ENCODE peak calls at places on chromosome 16, in nine cellular contexts. One of them, this sample, is unnamed.

GRCh38 chr16:75109732-75110243 is 6.8 kb downstream of the LDHD start:
- DNase-seq in choroid plexus epithelial cell: no peak
- DNase-seq in BJ: no peak
- DNase-seq in CD4-positive, alpha-beta memory T cell: no peak
- DNase-seq in colonic mucosa: peak
- DNase-seq in HAP-1: no peak
- DNase-seq in A549: no peak
- DNase-seq in upper lobe of right lung: peak
- DNase-seq in GM23338: no peak
- DNase-seq in this sample: no peak

GRCh38 chr16:27721548-27722265 is 171.8 kb downstream of the KATNIP start:
- DNase-seq in choroid plexus epithelial cell: peak
- DNase-seq in GM23338: no peak
- DNase-seq in BJ: peak
- DNase-seq in colonic mucosa: peak
- DNase-seq in CD4-positive, alpha-beta memory T cell: no peak
- DNase-seq in HAP-1: no peak
- DNase-seq in A549: no peak
- DNase-seq in upper lobe of right lung: peak
- DNase-seq in this sample: peak

GRCh38 chr16:15807603-15808009 is 49.2 kb downstream of the MYH11 start:
- DNase-seq in colonic mucosa: no peak
- DNase-seq in upper lobe of right lung: no peak
- DNase-seq in choroid plexus epithelial cell: peak
- DNase-seq in GM23338: peak
- DNase-seq in HAP-1: no peak
- DNase-seq in BJ: no peak
- DNase-seq in CD4-positive, alpha-beta memory T cell: no peak
- DNase-seq in A549: no peak
- DNase-seq in this sample: peak

GRCh38 chr16:85573696-85574641 is 39.2 kb upstream of the GSE1 start:
- DNase-seq in colonic mucosa: no peak
- DNase-seq in BJ: no peak
- DNase-seq in upper lobe of right lung: no peak
- DNase-seq in A549: no peak
- DNase-seq in HAP-1: peak
- DNase-seq in GM23338: no peak
- DNase-seq in CD4-positive, alpha-beta memory T cell: no peak
- DNase-seq in choroid plexus epithelial cell: peak
- DNase-seq in this sample: peak

GRCh38 chr16:9845661-9846361 is 336.4 kb downstream of the GRIN2A start:
- DNase-seq in BJ: no peak
- DNase-seq in upper lobe of right lung: no peak
- DNase-seq in GM23338: no peak
- DNase-seq in colonic mucosa: no peak
- DNase-seq in CD4-positive, alpha-beta memory T cell: no peak
- DNase-seq in HAP-1: no peak
- DNase-seq in choroid plexus epithelial cell: peak
- DNase-seq in A549: peak
- DNase-seq in this sample: no peak

GRCh38 chr16:61653544-61653943 is 382.7 kb downstream of the CDH8 start:
- DNase-seq in GM23338: no peak
- DNase-seq in colonic mucosa: no peak
- DNase-seq in BJ: no peak
- DNase-seq in upper lobe of right lung: no peak
- DNase-seq in CD4-positive, alpha-beta memory T cell: no peak
- DNase-seq in HAP-1: no peak
- DNase-seq in A549: no peak
- DNase-seq in choroid plexus epithelial cell: no peak
- DNase-seq in this sample: no peak

GRCh38 chr16:79601092-79601977 is 798 bp upstream of the MAF start:
- DNase-seq in GM23338: peak
- DNase-seq in HAP-1: no peak
- DNase-seq in CD4-positive, alpha-beta memory T cell: no peak
- DNase-seq in A549: peak
- DNase-seq in choroid plexus epithelial cell: peak
- DNase-seq in colonic mucosa: peak
- DNase-seq in BJ: no peak
- DNase-seq in upper lobe of right lung: peak
- DNase-seq in this sample: no peak

GRCh38 chr16:89645122-89645521 is 12.4 kb downstream of the CHMP1A start:
- DNase-seq in HAP-1: no peak
- DNase-seq in upper lobe of right lung: no peak
- DNase-seq in GM23338: no peak
- DNase-seq in A549: no peak
- DNase-seq in colonic mucosa: no peak
- DNase-seq in BJ: no peak
- DNase-seq in CD4-positive, alpha-beta memory T cell: no peak
- DNase-seq in choroid plexus epithelial cell: no peak
- DNase-seq in this sample: no peak

GRCh38 chr16:11105038-11105903 is 150.7 kb downstream of the SOCS1 start:
- DNase-seq in choroid plexus epithelial cell: peak
- DNase-seq in GM23338: no peak
- DNase-seq in CD4-positive, alpha-beta memory T cell: peak
- DNase-seq in BJ: peak
- DNase-seq in HAP-1: no peak
- DNase-seq in colonic mucosa: peak
- DNase-seq in upper lobe of right lung: no peak
- DNase-seq in A549: peak
- DNase-seq in this sample: no peak

GRCh38 chr16:10332301-10332700 is 53.6 kb upstream of the ATF7IP2 start:
- DNase-seq in colonic mucosa: no peak
- DNase-seq in A549: no peak
- DNase-seq in choroid plexus epithelial cell: no peak
- DNase-seq in BJ: no peak
- DNase-seq in CD4-positive, alpha-beta memory T cell: no peak
- DNase-seq in HAP-1: no peak
- DNase-seq in upper lobe of right lung: no peak
- DNase-seq in GM23338: peak
- DNase-seq in this sample: no peak

GRCh38 chr16:57940382-57940966 is 30.5 kb downstream of the CNGB1 start:
- DNase-seq in HAP-1: no peak
- DNase-seq in CD4-positive, alpha-beta memory T cell: no peak
- DNase-seq in choroid plexus epithelial cell: no peak
- DNase-seq in colonic mucosa: no peak
- DNase-seq in GM23338: no peak
- DNase-seq in A549: no peak
- DNase-seq in BJ: no peak
- DNase-seq in upper lobe of right lung: no peak
- DNase-seq in this sample: no peak

GRCh38 chr16:82157836-82158235 is 12.2 kb downstream of the MPHOSPH6 start:
- DNase-seq in colonic mucosa: no peak
- DNase-seq in upper lobe of right lung: no peak
- DNase-seq in BJ: no peak
- DNase-seq in A549: no peak
- DNase-seq in CD4-positive, alpha-beta memory T cell: no peak
- DNase-seq in HAP-1: no peak
- DNase-seq in choroid plexus epithelial cell: peak
- DNase-seq in GM23338: no peak
- DNase-seq in this sample: no peak

GRCh38 chr16:76287466-76287865 is 10.3 kb downstream of the CNTNAP4 start:
- DNase-seq in HAP-1: no peak
- DNase-seq in BJ: no peak
- DNase-seq in upper lobe of right lung: no peak
- DNase-seq in A549: no peak
- DNase-seq in CD4-positive, alpha-beta memory T cell: no peak
- DNase-seq in GM23338: no peak
- DNase-seq in choroid plexus epithelial cell: no peak
- DNase-seq in colonic mucosa: no peak
- DNase-seq in this sample: no peak

GRCh38 chr16:81842564-81843242 is 63.6 kb downstream of the PLCG2 start:
- DNase-seq in BJ: no peak
- DNase-seq in CD4-positive, alpha-beta memory T cell: no peak
- DNase-seq in A549: no peak
- DNase-seq in colonic mucosa: no peak
- DNase-seq in choroid plexus epithelial cell: no peak
- DNase-seq in HAP-1: no peak
- DNase-seq in GM23338: peak
- DNase-seq in upper lobe of right lung: no peak
- DNase-seq in this sample: no peak

GRCh38 chr16:284204-285120 is 1.5 kb downstream of the PDIA2 start:
- DNase-seq in BJ: no peak
- DNase-seq in upper lobe of right lung: no peak
- DNase-seq in HAP-1: no peak
- DNase-seq in A549: no peak
- DNase-seq in choroid plexus epithelial cell: no peak
- DNase-seq in GM23338: no peak
- DNase-seq in CD4-positive, alpha-beta memory T cell: no peak
- DNase-seq in colonic mucosa: no peak
- DNase-seq in this sample: no peak
- H3K4me3 ChIP-seq in BJ: no peak
- H3K4me3 ChIP-seq in upper lobe of right lung: no peak
- H3K4me3 ChIP-seq in HAP-1: no peak
- H3K4me3 ChIP-seq in A549: no peak
- H3K4me3 ChIP-seq in choroid plexus epithelial cell: no peak
- H3K4me3 ChIP-seq in GM23338: no peak
- H3K4me3 ChIP-seq in CD4-positive, alpha-beta memory T cell: no peak
- H3K4me3 ChIP-seq in colonic mucosa: no peak
- H3K4me3 ChIP-seq in this sample: no peak

GRCh38 chr16:4169415-4169814 is 53.2 kb upstream of the ADCY9 start:
- DNase-seq in GM23338: no peak
- DNase-seq in upper lobe of right lung: no peak
- DNase-seq in HAP-1: no peak
- DNase-seq in colonic mucosa: no peak
- DNase-seq in A549: no peak
- DNase-seq in CD4-positive, alpha-beta memory T cell: no peak
- DNase-seq in choroid plexus epithelial cell: no peak
- DNase-seq in BJ: no peak
- DNase-seq in this sample: no peak
- H3K4me3 ChIP-seq in GM23338: no peak
- H3K4me3 ChIP-seq in upper lobe of right lung: no peak
- H3K4me3 ChIP-seq in HAP-1: no peak
- H3K4me3 ChIP-seq in colonic mucosa: no peak
- H3K4me3 ChIP-seq in A549: no peak
- H3K4me3 ChIP-seq in CD4-positive, alpha-beta memory T cell: no peak
- H3K4me3 ChIP-seq in choroid plexus epithelial cell: no peak
- H3K4me3 ChIP-seq in BJ: no peak
- H3K4me3 ChIP-seq in this sample: no peak

GRCh38 chr16:1331712-1332617 is 1.5 kb upstream of the BAIAP3 start:
- DNase-seq in upper lobe of right lung: peak
- DNase-seq in BJ: peak
- DNase-seq in colonic mucosa: peak
- DNase-seq in choroid plexus epithelial cell: peak
- DNase-seq in CD4-positive, alpha-beta memory T cell: peak
- DNase-seq in A549: peak
- DNase-seq in GM23338: peak
- DNase-seq in HAP-1: no peak
- DNase-seq in this sample: no peak

GRCh38 chr16:1330260-1330914 is 3.1 kb upstream of the BAIAP3 start:
- DNase-seq in GM23338: peak
- DNase-seq in CD4-positive, alpha-beta memory T cell: no peak
- DNase-seq in BJ: no peak
- DNase-seq in upper lobe of right lung: no peak
- DNase-seq in choroid plexus epithelial cell: no peak
- DNase-seq in A549: peak
- DNase-seq in colonic mucosa: no peak
- DNase-seq in HAP-1: no peak
- DNase-seq in this sample: no peak

GRCh38 chr16:1332618-1333148 is 762 bp upstream of the BAIAP3 start:
- DNase-seq in colonic mucosa: no peak
- DNase-seq in choroid plexus epithelial cell: no peak
- DNase-seq in CD4-positive, alpha-beta memory T cell: no peak
- DNase-seq in GM23338: peak
- DNase-seq in upper lobe of right lung: no peak
- DNase-seq in A549: no peak
- DNase-seq in BJ: no peak
- DNase-seq in HAP-1: no peak
- DNase-seq in this sample: no peak

GRCh38 chr16:1333149-1333812 is at the start of gene BAIAP3:
- DNase-seq in HAP-1: no peak
- DNase-seq in choroid plexus epithelial cell: peak
- DNase-seq in BJ: no peak
- DNase-seq in colonic mucosa: peak
- DNase-seq in A549: peak
- DNase-seq in CD4-positive, alpha-beta memory T cell: peak
- DNase-seq in upper lobe of right lung: no peak
- DNase-seq in GM23338: peak
- DNase-seq in this sample: no peak

GRCh38 chr16:1330931-1331711 is 2.3 kb upstream of the BAIAP3 start:
- DNase-seq in choroid plexus epithelial cell: no peak
- DNase-seq in A549: no peak
- DNase-seq in HAP-1: no peak
- DNase-seq in CD4-positive, alpha-beta memory T cell: no peak
- DNase-seq in GM23338: no peak
- DNase-seq in BJ: no peak
- DNase-seq in upper lobe of right lung: no peak
- DNase-seq in colonic mucosa: no peak
- DNase-seq in this sample: no peak
- H3K4me3 ChIP-seq in choroid plexus epithelial cell: peak
- H3K4me3 ChIP-seq in A549: no peak
- H3K4me3 ChIP-seq in HAP-1: no peak
- H3K4me3 ChIP-seq in CD4-positive, alpha-beta memory T cell: no peak
- H3K4me3 ChIP-seq in GM23338: peak
- H3K4me3 ChIP-seq in BJ: no peak
- H3K4me3 ChIP-seq in upper lobe of right lung: peak
- H3K4me3 ChIP-seq in colonic mucosa: peak
- H3K4me3 ChIP-seq in this sample: peak

GRCh38 chr16:55035037-55035436 is 104.4 kb downstream of the IRX5 start:
- DNase-seq in BJ: no peak
- DNase-seq in HAP-1: peak
- DNase-seq in CD4-positive, alpha-beta memory T cell: no peak
- DNase-seq in colonic mucosa: peak
- DNase-seq in A549: peak
- DNase-seq in upper lobe of right lung: no peak
- DNase-seq in choroid plexus epithelial cell: no peak
- DNase-seq in GM23338: peak
- DNase-seq in this sample: peak

GRCh38 chr16:55033225-55034156 is 102.8 kb downstream of the IRX5 start:
- DNase-seq in upper lobe of right lung: no peak
- DNase-seq in BJ: no peak
- DNase-seq in choroid plexus epithelial cell: no peak
- DNase-seq in A549: no peak
- DNase-seq in HAP-1: no peak
- DNase-seq in GM23338: no peak
- DNase-seq in colonic mucosa: no peak
- DNase-seq in CD4-positive, alpha-beta memory T cell: no peak
- DNase-seq in this sample: peak

GRCh38 chr16:55029509-55029908 is 98.8 kb downstream of the IRX5 start:
- DNase-seq in colonic mucosa: no peak
- DNase-seq in CD4-positive, alpha-beta memory T cell: no peak
- DNase-seq in HAP-1: no peak
- DNase-seq in GM23338: no peak
- DNase-seq in choroid plexus epithelial cell: no peak
- DNase-seq in BJ: no peak
- DNase-seq in A549: no peak
- DNase-seq in upper lobe of right lung: no peak
- DNase-seq in this sample: no peak

GRCh38 chr16:55030944-55031343 is 100.3 kb downstream of the IRX5 start:
- DNase-seq in choroid plexus epithelial cell: no peak
- DNase-seq in HAP-1: no peak
- DNase-seq in upper lobe of right lung: no peak
- DNase-seq in A549: no peak
- DNase-seq in GM23338: no peak
- DNase-seq in colonic mucosa: no peak
- DNase-seq in CD4-positive, alpha-beta memory T cell: no peak
- DNase-seq in BJ: no peak
- DNase-seq in this sample: peak

DNA sequence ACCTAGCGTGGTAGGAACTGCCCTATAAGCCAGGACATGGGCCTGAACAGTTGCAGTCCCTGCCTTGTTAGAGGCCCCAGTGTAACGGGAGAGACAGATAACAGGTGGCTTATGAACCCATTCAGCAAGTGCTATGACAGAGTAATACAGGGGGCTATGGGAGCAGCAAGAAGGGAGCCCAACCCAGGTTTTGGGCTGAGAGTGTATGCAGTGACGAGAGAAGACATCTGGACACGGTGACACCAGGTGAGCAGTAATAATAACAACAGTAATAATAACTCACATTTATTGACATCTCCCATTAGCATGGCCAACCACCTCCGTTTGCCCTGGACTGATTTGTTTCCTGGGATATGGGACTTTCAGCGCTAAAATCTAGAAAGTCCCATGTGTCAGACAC is 100.8 kb downstream of the IRX5 start:
- DNase-seq in A549: no peak
- DNase-seq in HAP-1: no peak
- DNase-seq in choroid plexus epithelial cell: no peak
- DNase-seq in CD4-positive, alpha-beta memory T cell: no peak
- DNase-seq in upper lobe of right lung: no peak
- DNase-seq in colonic mucosa: no peak
- DNase-seq in BJ: no peak
- DNase-seq in GM23338: no peak
- DNase-seq in this sample: no peak
- H3K4me3 ChIP-seq in A549: no peak
- H3K4me3 ChIP-seq in HAP-1: no peak
- H3K4me3 ChIP-seq in choroid plexus epithelial cell: no peak
- H3K4me3 ChIP-seq in CD4-positive, alpha-beta memory T cell: no peak
- H3K4me3 ChIP-seq in upper lobe of right lung: no peak
- H3K4me3 ChIP-seq in colonic mucosa: no peak
- H3K4me3 ChIP-seq in BJ: no peak
- H3K4me3 ChIP-seq in GM23338: no peak
- H3K4me3 ChIP-seq in this sample: no peak